ENCODE peak calls at places on chromosomes 3 and 15, in four cellular contexts. Z is mesendoderm, X is IMR-90, Q is H1. R is an unnamed sample.

GRCh38 chr3:196486263-196486662 is 17.3 kb downstream of the RNF168 start:
- DNase-seq in Z (peak), X (no peak), Q (no peak), R (no peak)

GRCh38 chr3:30693470-30694120 is 87.2 kb downstream of the TGFBR2 start:
- DNase-seq in Z (peak), X (peak), Q (no peak), R (peak)

GRCh38 chr3:146702237-146702636 is 97.1 kb upstream of the PLSCR5 start:
- DNase-seq in Z (no peak), X (no peak), Q (no peak), R (no peak)

GRCh38 chr15:85646538-85647091 is 148.1 kb downstream of the KLHL25 start:
- DNase-seq in Z (peak), X (peak), Q (no peak), R (no peak)

GRCh38 chr15:32112101-32112500 is 81.8 kb downstream of the CHRNA7 start:
- DNase-seq in Z (no peak), X (no peak), Q (no peak), R (no peak)

GRCh38 chr3:192444096-192444790 is 283.1 kb downstream of the FGF12 start:
- DNase-seq in Z (peak), X (peak), Q (peak), R (peak)

GRCh38 chr3:14143826-14144225 is 19.0 kb downstream of the TMEM43 start:
- DNase-seq in Z (peak), X (peak), Q (no peak), R (no peak)

GRCh38 chr3:196288141-196288460 is 575 bp upstream of the PCYT1A start:
- DNase-seq in Z (no peak), X (peak), Q (no peak), R (no peak)

GRCh38 chr3:160801386-160802118 is 45.5 kb downstream of the PPM1L start:
- DNase-seq in Z (no peak), X (peak), Q (no peak), R (no peak)
- H3K56ac ChIP-seq in Z (no peak), X (no peak), Q (no peak), R (no peak)

GRCh38 chr3:141860766-141861513 is 15.5 kb upstream of the ATP1B3 start:
- DNase-seq in Z (no peak), X (no peak), Q (no peak), R (no peak)

GRCh38 chr3:141862279-141862816 is 14.1 kb upstream of the ATP1B3 start:
- DNase-seq in Z (no peak), X (no peak), Q (no peak), R (no peak)

GRCh38 chr3:141858312-141858711 is 18.1 kb upstream of the ATP1B3 start:
- DNase-seq in Z (no peak), X (no peak), Q (no peak), R (no peak)

GRCh38 chr3:141859651-141860050 is 16.8 kb upstream of the ATP1B3 start:
- DNase-seq in Z (no peak), X (no peak), Q (no peak), R (no peak)

DNA sequence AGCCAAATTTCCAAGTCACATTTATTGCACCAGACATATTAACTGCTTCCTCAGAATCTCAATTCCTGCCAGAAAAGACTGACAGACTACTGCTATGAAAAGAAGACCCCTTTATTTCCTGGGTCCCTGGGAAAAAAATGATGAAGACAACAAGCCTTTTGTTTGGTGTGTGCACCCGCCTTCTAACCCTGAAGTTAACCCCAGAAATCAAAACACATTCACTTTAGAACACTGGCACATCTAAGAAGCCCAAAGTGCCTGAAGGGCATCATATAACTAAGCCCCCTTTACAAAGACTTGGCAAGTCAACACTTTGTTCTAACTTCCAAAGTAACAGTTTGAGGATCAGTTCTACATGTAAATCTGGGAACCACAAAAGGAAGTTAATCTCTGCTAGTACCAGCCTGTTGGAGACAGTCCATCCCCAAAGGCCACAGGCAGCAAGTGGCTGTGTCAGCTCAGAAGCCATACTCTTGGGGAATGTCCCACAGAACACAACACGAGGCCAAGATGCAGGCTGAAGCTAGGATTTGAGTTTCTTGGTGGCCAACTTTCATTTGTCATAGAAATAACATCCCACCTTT is 16.3 kb upstream of the ATP1B3 start:
- DNase-seq in Z (no peak), X (no peak), Q (no peak), R (no peak)
- H3K56ac ChIP-seq in Z (peak), X (no peak), Q (no peak), R (no peak)

GRCh38 chr3:120352017-120352416 is 2.9 kb upstream of the LRRC58 start:
- DNase-seq in Z (no peak), X (no peak), Q (no peak), R (no peak)

GRCh38 chr3:120348065-120348980 is 831 bp downstream of the LRRC58 start:
- DNase-seq in Z (no peak), X (peak), Q (no peak), R (peak)

GRCh38 chr3:120349819-120350125 is 618 bp upstream of the LRRC58 start:
- DNase-seq in Z (no peak), X (no peak), Q (no peak), R (no peak)

GRCh38 chr3:120350431-120350941 is 1.3 kb upstream of the LRRC58 start:
- DNase-seq in Z (peak), X (peak), Q (no peak), R (no peak)

GRCh38 chr3:120348981-120349818 is at the start of gene LRRC58:
- DNase-seq in Z (peak), X (peak), Q (peak), R (peak)
- H3K56ac ChIP-seq in Z (peak), X (peak), Q (peak), R (no peak)

DNA sequence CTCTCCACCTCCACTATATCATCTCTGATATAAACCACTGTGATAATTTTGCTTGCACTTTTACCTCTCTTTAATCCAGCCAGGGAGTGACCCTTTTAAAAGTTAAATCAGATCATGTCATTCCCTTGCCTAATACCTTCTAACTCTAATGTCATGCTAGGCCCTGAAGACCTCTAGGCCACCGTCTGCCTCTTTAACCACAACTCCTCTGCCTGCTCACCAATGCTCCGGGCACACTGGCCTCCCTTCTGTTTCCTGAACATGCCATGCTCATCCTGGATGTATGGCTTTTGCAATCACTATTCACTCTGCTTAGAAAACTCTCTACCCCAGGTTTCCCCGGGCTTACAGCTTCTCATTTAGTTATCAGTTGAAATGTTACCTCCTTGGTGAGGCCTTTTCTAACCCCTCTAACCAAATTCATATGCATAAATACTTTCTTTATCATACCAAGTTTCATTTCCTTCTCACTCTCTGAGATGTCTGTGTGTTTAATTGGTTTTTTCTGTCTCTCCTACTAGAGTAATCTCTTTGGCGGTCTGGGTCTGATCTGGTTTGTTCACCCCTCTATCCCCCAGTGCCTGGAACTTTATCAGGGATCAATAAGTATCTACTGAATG is 727.8 kb upstream of the CFAP20DC start:
- DNase-seq in Z (no peak), X (no peak), Q (no peak), R (no peak)
- H3K56ac ChIP-seq in Z (no peak), X (no peak), Q (no peak), R (no peak)

DNA sequence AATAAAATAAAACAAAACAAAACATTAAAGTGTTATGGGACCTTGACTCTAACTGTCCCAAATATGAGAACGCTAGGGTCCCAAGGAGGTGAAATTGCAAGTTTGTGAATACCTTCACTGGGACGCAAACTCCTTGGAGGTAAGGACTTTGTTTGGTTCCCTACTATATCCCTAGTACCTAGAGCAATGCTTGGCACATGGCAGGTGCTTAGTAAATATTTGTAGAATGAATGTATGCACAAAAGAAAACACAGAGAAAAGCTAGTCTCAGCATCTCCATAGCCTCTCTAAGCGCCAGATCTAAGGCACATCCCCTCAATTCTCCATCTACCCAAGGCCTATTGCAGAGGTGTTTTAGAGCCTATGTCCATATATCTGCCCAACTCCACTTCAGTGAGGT is 30.5 kb downstream of the GPR176 start:
- DNase-seq in Z (no peak), X (no peak), Q (no peak), R (no peak)
- H3K56ac ChIP-seq in Z (no peak), X (no peak), Q (no peak), R (no peak)

R was measured in H9.